ENCODE peak calls at places on chromosomes 5 and 9, in ten cellular contexts. M is thyroid gland; C is BJ; P is HCT116; A is CD4-positive, CD25-positive, alpha-beta regulatory T cell; U is Panc1; B is WERI-Rb-1; I is SJSA1; X is Caco-2; Q is Peyer's patch. G is an unnamed sample.
A peak's percentile ranks its signal among the peaks of the same experiment; 100 is the strongest.

GRCh38 chr5:181133610-181134231 is 2.8 kb upstream of the OR2V1 start:
- DNase-seq in X (no peak), A (no peak), C (no peak), P (peak; percentile 29), I (peak; percentile 74), B (no peak), M (peak; percentile 65), U (no peak), Q (no peak), G (peak; percentile 86)

GRCh38 chr9:35645736-35646582 is 4.8 kb downstream of the SIT1 start:
- DNase-seq in I (no peak), A (peak; percentile 62), U (no peak), Q (no peak), P (peak; percentile 22), C (no peak), M (peak; percentile 64), B (peak; percentile 53), X (peak; percentile 85), G (peak; percentile 55)

GRCh38 chr5:172871982-172872381 is 37.9 kb downstream of the ERGIC1 start:
- DNase-seq in X (no peak), C (no peak), A (no peak), B (no peak), U (no peak), I (no peak), Q (no peak), M (no peak), P (no peak), G (no peak)

GRCh38 chr9:72871685-72872084 is 81.2 kb downstream of the ALDH1A1 start:
- DNase-seq in M (no peak), U (no peak), I (no peak), P (peak; percentile 26), B (no peak), C (no peak), X (no peak), A (no peak), Q (no peak), G (no peak)

GRCh38 chr9:5509573-5509972 is 758 bp upstream of the PDCD1LG2 start:
- DNase-seq in P (peak; percentile 3), X (no peak), M (no peak), Q (no peak), U (peak; percentile 25), B (no peak), A (no peak), I (peak; percentile 62), C (peak; percentile 88), G (no peak)

GRCh38 chr5:3958389-3958788 is 362.8 kb downstream of the IRX1 start:
- DNase-seq in P (no peak), M (no peak), A (no peak), Q (no peak), I (no peak), U (no peak), X (no peak), C (no peak), B (no peak), G (no peak)

GRCh38 chr5:137128012-137128411 is 371.1 kb downstream of the SPOCK1 start:
- DNase-seq in P (no peak), U (no peak), I (no peak), X (no peak), Q (no peak), B (no peak), M (no peak), C (no peak), A (no peak), G (no peak)

GRCh38 chr9:127102788-127103187 is 19.6 kb downstream of the ANGPTL2 start:
- DNase-seq in B (no peak), X (no peak), Q (no peak), I (no peak), C (no peak), M (no peak), U (no peak), A (no peak), P (no peak), G (no peak)

GRCh38 chr5:51383494-51384081 is 340 bp downstream of the ISL1 start:
- DNase-seq in M (no peak), C (no peak), U (no peak), Q (no peak), I (no peak), P (no peak), B (no peak), A (no peak), X (no peak), G (no peak)

GRCh38 chr9:135363556-135363955 is 116.0 kb upstream of the PPP1R26 start:
- DNase-seq in M (no peak), B (no peak), A (no peak), P (no peak), U (no peak), I (no peak), Q (no peak), C (no peak), X (no peak), G (no peak)

DNA sequence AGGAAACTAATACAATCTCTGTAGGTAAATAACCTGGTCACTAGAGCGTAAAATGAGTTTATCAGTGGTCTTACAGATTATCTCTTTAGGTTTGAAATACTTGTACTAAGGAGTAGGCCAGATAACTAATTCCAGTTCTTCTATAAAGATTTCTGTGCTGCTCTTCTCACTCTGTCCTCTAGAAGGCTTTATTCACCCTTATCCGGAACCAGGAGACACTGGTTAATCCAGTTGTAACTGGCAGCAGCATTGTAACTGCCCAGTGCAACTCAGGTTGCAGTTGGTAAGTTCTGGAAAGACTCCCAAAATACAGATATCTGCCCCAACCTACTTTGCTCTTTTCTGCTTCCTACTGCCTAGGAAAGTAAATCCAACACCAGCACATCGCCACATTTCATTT is 19.8 kb downstream of the C5orf22 start:
- DNase-seq in P (no peak), B (no peak), I (no peak), Q (no peak), A (no peak), M (no peak), U (no peak), X (no peak), C (no peak), G (no peak)
- H3K36me3 ChIP-seq in P (peaks cover 5% of the 10 kb centered on the region), B (peaks cover 72% of the 10 kb centered on the region), I (no peaks in the 10 kb centered on the region), Q (peaks cover 76% of the 10 kb centered on the region), A (peaks cover 58% of the 10 kb centered on the region), M (peaks cover 18% of the 10 kb centered on the region), U (peaks cover 4% of the 10 kb centered on the region), X (peaks cover 1% of the 10 kb centered on the region), C (peaks cover 4% of the 10 kb centered on the region), G (peaks cover 10% of the 10 kb centered on the region)

GRCh38 chr9:77011973-77012817 is 7.3 kb upstream of the FOXB2 start:
- DNase-seq in P (peak; percentile 38), U (no peak), X (no peak), B (peak; percentile 75), C (no peak), A (peak; percentile 63), I (no peak), Q (peak; percentile 22), M (peak; percentile 30), G (peak; percentile 67)
- H3K27me3 ChIP-seq in P (no peaks in the 10 kb centered on the region), U (peaks cover 2% of the 10 kb centered on the region), X (no peaks in the 10 kb centered on the region), B (peaks cover 60% of the 10 kb centered on the region), C (peaks cover 52% of the 10 kb centered on the region), A (peaks cover 39% of the 10 kb centered on the region), I (peaks cover 8% of the 10 kb centered on the region), Q (no peaks in the 10 kb centered on the region), M (peaks cover 56% of the 10 kb centered on the region), G (no peaks in the 10 kb centered on the region)

GRCh38 chr9:1982074-1982473 is 33.1 kb upstream of the SMARCA2 start:
- DNase-seq in C (no peak), Q (no peak), B (no peak), P (no peak), I (no peak), X (no peak), U (no peak), M (no peak), A (no peak), G (no peak)
- H3K4me3 ChIP-seq in C (no peak overlapping the region), Q (no peak overlapping the region), B (no peak overlapping the region), P (no peak overlapping the region), I (no peak overlapping the region), X (no peak overlapping the region), U (no peak overlapping the region), M (no peak overlapping the region), A (no peak overlapping the region), G (no peak overlapping the region)

GRCh38 chr5:14319102-14319501 is 176.0 kb downstream of the TRIO start:
- DNase-seq in P (no peak), A (no peak), C (no peak), M (no peak), B (no peak), U (no peak), Q (no peak), X (no peak), I (no peak), G (no peak)
- H3K36me3 ChIP-seq in P (peaks cover 25% of the 10 kb centered on the region), A (no peaks in the 10 kb centered on the region), C (peaks cover 15% of the 10 kb centered on the region), M (peaks cover 14% of the 10 kb centered on the region), B (peaks cover 12% of the 10 kb centered on the region), U (peaks cover 64% of the 10 kb centered on the region), Q (peaks cover 36% of the 10 kb centered on the region), X (peaks cover 3% of the 10 kb centered on the region), I (peaks cover 87% of the 10 kb centered on the region), G (peaks cover 10% of the 10 kb centered on the region)